ENCODE peak calls at places on chromosomes 4 and X, in five cellular contexts. Z, X, I, Q and V are unnamed samples.

GRCh38 chr4:152713951-152714705 is 34.3 kb upstream of the TMEM154 start:
- DNase-seq in Q (no peak), Z (no peak), X (no peak), I (no peak), V (no peak)

GRCh38 chr4:100189820-100190642 is at the start of gene DDIT4L:
- DNase-seq in Z (no peak), I (no peak), X (peak), Q (no peak), V (no peak)

GRCh38 chr4:146524663-146525062 is 2.9 kb upstream of the SLC10A7 start:
- DNase-seq in Z (no peak), X (no peak), I (no peak), Q (no peak), V (no peak)

GRCh38 chr4:103498161-103499070 is 221.4 kb downstream of the TACR3 start:
- DNase-seq in I (no peak), Z (no peak), X (no peak), Q (no peak), V (no peak)

GRCh38 chrX:3393581-3394111 is 47.2 kb upstream of the MXRA5 start:
- DNase-seq in I (no peak), Q (no peak), X (no peak), Z (no peak), V (no peak)

GRCh38 chr4:182533948-182534347 is 290.7 kb downstream of the TENM3 start:
- DNase-seq in I (no peak), X (no peak), Q (no peak), Z (no peak), V (peak)

GRCh38 chr4:165873298-165874071 is 448 bp downstream of the TLL1 start:
- DNase-seq in X (no peak), Q (no peak), Z (no peak), I (no peak), V (no peak)

GRCh38 chr4:5751918-5752802 is 41.2 kb downstream of the EVC start:
- DNase-seq in Q (no peak), X (no peak), Z (no peak), I (no peak), V (no peak)

GRCh38 chr4:157713342-157713741 is 459.5 kb downstream of the GASK1B start:
- DNase-seq in X (no peak), Q (no peak), Z (no peak), I (no peak), V (no peak)

GRCh38 chr4:166252487-166253402 is 379.7 kb downstream of the TLL1 start:
- DNase-seq in X (no peak), I (no peak), Z (peak), Q (peak), V (no peak)

GRCh38 chr4:95219109-95219508 is 329.7 kb downstream of the UNC5C start:
- DNase-seq in Z (no peak), Q (no peak), I (no peak), X (no peak), V (no peak)

GRCh38 chrX:129650821-129651510 is 3.8 kb downstream of the APLN start:
- DNase-seq in Z (no peak), Q (no peak), I (no peak), X (no peak), V (no peak)

GRCh38 chr4:53744446-53745160 is 153.3 kb upstream of the LNX1 start:
- DNase-seq in I (no peak), Q (peak), X (no peak), Z (no peak), V (no peak)

GRCh38 chr4:7828011-7828720 is 111.5 kb downstream of the AFAP1 start:
- DNase-seq in Z (no peak), I (peak), Q (peak), X (peak), V (peak)

GRCh38 chr4:72351521-72351920 is 217.5 kb downstream of the ADAMTS3 start:
- DNase-seq in Z (no peak), X (no peak), Q (no peak), I (no peak), V (no peak)

GRCh38 chrX:13741695-13742094 is 7.1 kb downstream of the OFD1 start:
- DNase-seq in Z (no peak), Q (no peak), I (no peak), X (no peak), V (no peak)

GRCh38 chr4:7806080-7806630 is 133.5 kb downstream of the AFAP1 start:
- DNase-seq in I (no peak), Q (no peak), X (no peak), Z (no peak), V (no peak)

GRCh38 chr4:184198190-184198589 is 19.5 kb downstream of the ENPP6 start:
- DNase-seq in I (no peak), Z (no peak), Q (no peak), X (no peak), V (no peak)

GRCh38 chr4:3836802-3837601 is 70.8 kb downstream of the ADRA2C start:
- DNase-seq in X (no peak), Q (peak), I (no peak), Z (no peak), V (no peak)

GRCh38 chrX:108366644-108367406 is 71.4 kb downstream of the COL4A6 start:
- DNase-seq in Z (no peak), I (no peak), X (no peak), Q (no peak), V (no peak)

GRCh38 chr4:43864616-43865146 is 583.9 kb downstream of the KCTD8 start:
- DNase-seq in Z (no peak), X (no peak), Q (no peak), I (no peak), V (no peak)

GRCh38 chrX:15221321-15221720 is 48.6 kb downstream of the ASB9 start:
- DNase-seq in Q (no peak), X (no peak), Z (no peak), I (no peak), V (no peak)

GRCh38 chr4:122819708-122820449 is 6.8 kb upstream of the FGF2 start:
- DNase-seq in Q (no peak), Z (no peak), X (no peak), I (no peak), V (no peak)

GRCh38 chr4:1325176-1325480 is 21.9 kb upstream of the UVSSA start:
- DNase-seq in I (no peak), X (no peak), Z (no peak), Q (no peak), V (no peak)

GRCh38 chrX:12919051-12919450 is 12.6 kb downstream of the TLR8 start:
- DNase-seq in I (no peak), X (no peak), Z (no peak), Q (no peak), V (no peak)

GRCh38 chr4:110139106-110139505 is 59.3 kb downstream of the ELOVL6 start:
- DNase-seq in I (no peak), Z (no peak), Q (no peak), X (no peak), V (no peak)

GRCh38 chrX:47146121-47146935 is 1.3 kb downstream of the RBM10 start:
- DNase-seq in X (no peak), Z (no peak), I (no peak), Q (no peak), V (no peak)

GRCh38 chrX:1493877-1494510 is 41.3 kb upstream of the ASMTL start:
- DNase-seq in Q (peak), X (no peak), I (no peak), Z (no peak), V (no peak)

GRCh38 chr4:82367438-82368097 is 6.2 kb downstream of the HNRNPD start:
- DNase-seq in Z (no peak), Q (no peak), X (no peak), I (no peak), V (no peak)

GRCh38 chr4:114659386-114660008 is 60.9 kb downstream of the UGT8 start:
- DNase-seq in I (peak), Z (peak), X (no peak), Q (peak), V (peak)

GRCh38 chrX:115588180-115588579 is 27.2 kb downstream of the PLS3 start:
- DNase-seq in I (no peak), Z (no peak), X (no peak), Q (no peak), V (no peak)

GRCh38 chr4:8238061-8238511 is 31.5 kb upstream of the HTRA3 start:
- DNase-seq in X (no peak), Q (no peak), I (peak), Z (no peak), V (no peak)

GRCh38 chr4:111066887-111067286 is 444.0 kb upstream of the PITX2 start:
- DNase-seq in I (no peak), Z (no peak), X (no peak), Q (no peak), V (no peak)

GRCh38 chr4:16083217-16084191 is at the start of gene PROM1:
- DNase-seq in Z (no peak), X (no peak), I (no peak), Q (no peak), V (no peak)

GRCh38 chr4:156347412-156348075 is 393.9 kb upstream of the CTSO start:
- DNase-seq in X (no peak), Z (no peak), I (no peak), Q (no peak), V (no peak)

GRCh38 chrX:107324493-107325310 is 118.3 kb downstream of the DNAAF6 start:
- DNase-seq in Q (peak), X (no peak), Z (no peak), I (no peak), V (no peak)

GRCh38 chrX:102958794-102959193 is 21.7 kb downstream of the RAB40AL start:
- DNase-seq in Z (no peak), Q (peak), X (no peak), I (no peak), V (no peak)

GRCh38 chr4:22268350-22269025 is 247.4 kb downstream of the ADGRA3 start:
- DNase-seq in I (no peak), Q (no peak), X (no peak), Z (no peak), V (no peak)